ENCODE peak calls at places on chromosomes 5 and 9, in ten cellular contexts. One of them, this sample, is unnamed.

GRCh38 chr9:113187935-113188595 is 33.0 kb downstream of the FKBP15 start:
- DNase-seq in HS-5: peak; percentile 94
- DNase-seq in mesenteric fat pad: no peak
- DNase-seq in amniotic stem cell: peak; percentile 75
- DNase-seq in kidney: peak; percentile 73
- DNase-seq in WERI-Rb-1: no peak
- DNase-seq in endothelial cell: no peak
- DNase-seq in stimulated activated naive CD4-positive, alpha-beta T cell: no peak
- DNase-seq in lower lobe of right lung: peak; percentile 70
- DNase-seq in stromal cell of bone marrow: peak; percentile 91
- DNase-seq in this sample: peak; percentile 93

GRCh38 chr9:88523056-88523455 is 11.9 kb upstream of the NXNL2 start:
- DNase-seq in HS-5: peak; percentile 34
- DNase-seq in mesenteric fat pad: no peak
- DNase-seq in amniotic stem cell: no peak
- DNase-seq in kidney: peak; percentile 24
- DNase-seq in WERI-Rb-1: no peak
- DNase-seq in endothelial cell: no peak
- DNase-seq in stimulated activated naive CD4-positive, alpha-beta T cell: no peak
- DNase-seq in lower lobe of right lung: peak; percentile 9
- DNase-seq in stromal cell of bone marrow: no peak
- DNase-seq in this sample: no peak

GRCh38 chr5:133129192-133129748 is 77.5 kb downstream of the HSPA4 start:
- DNase-seq in HS-5: no peak
- DNase-seq in mesenteric fat pad: peak; percentile 49
- DNase-seq in amniotic stem cell: no peak
- DNase-seq in kidney: no peak
- DNase-seq in WERI-Rb-1: no peak
- DNase-seq in endothelial cell: no peak
- DNase-seq in stimulated activated naive CD4-positive, alpha-beta T cell: no peak
- DNase-seq in lower lobe of right lung: no peak
- DNase-seq in stromal cell of bone marrow: no peak
- DNase-seq in this sample: no peak

GRCh38 chr9:68507098-68507795 is 33.4 kb downstream of the TMEM252 start:
- DNase-seq in HS-5: no peak
- DNase-seq in mesenteric fat pad: no peak
- DNase-seq in amniotic stem cell: no peak
- DNase-seq in kidney: no peak
- DNase-seq in WERI-Rb-1: no peak
- DNase-seq in endothelial cell: no peak
- DNase-seq in stimulated activated naive CD4-positive, alpha-beta T cell: no peak
- DNase-seq in lower lobe of right lung: no peak
- DNase-seq in stromal cell of bone marrow: peak; percentile 15
- DNase-seq in this sample: no peak

GRCh38 chr9:136093995-136094881 is 851 bp downstream of the NACC2 start:
- DNase-seq in HS-5: no peak
- DNase-seq in mesenteric fat pad: no peak
- DNase-seq in amniotic stem cell: no peak
- DNase-seq in kidney: peak; percentile 92
- DNase-seq in WERI-Rb-1: peak; percentile 67
- DNase-seq in endothelial cell: peak; percentile 49
- DNase-seq in stimulated activated naive CD4-positive, alpha-beta T cell: peak; percentile 42
- DNase-seq in lower lobe of right lung: peak; percentile 86
- DNase-seq in stromal cell of bone marrow: peak; percentile 29
- DNase-seq in this sample: no peak

GRCh38 chr5:10595678-10596309 is 31.9 kb downstream of the ANKRD33B start:
- DNase-seq in HS-5: peak; percentile 94
- DNase-seq in mesenteric fat pad: peak; percentile 49
- DNase-seq in amniotic stem cell: peak; percentile 78
- DNase-seq in kidney: no peak
- DNase-seq in WERI-Rb-1: no peak
- DNase-seq in endothelial cell: no peak
- DNase-seq in stimulated activated naive CD4-positive, alpha-beta T cell: no peak
- DNase-seq in lower lobe of right lung: no peak
- DNase-seq in stromal cell of bone marrow: peak; percentile 85
- DNase-seq in this sample: no peak

GRCh38 chr5:115573133-115573532 is 28.6 kb upstream of the FEM1C start:
- DNase-seq in HS-5: peak; percentile 70
- DNase-seq in mesenteric fat pad: no peak
- DNase-seq in amniotic stem cell: no peak
- DNase-seq in kidney: no peak
- DNase-seq in WERI-Rb-1: no peak
- DNase-seq in endothelial cell: no peak
- DNase-seq in stimulated activated naive CD4-positive, alpha-beta T cell: no peak
- DNase-seq in lower lobe of right lung: no peak
- DNase-seq in stromal cell of bone marrow: peak; percentile 12
- DNase-seq in this sample: no peak

GRCh38 chr9:137878146-137878941 is 762 bp downstream of the CACNA1B start:
- DNase-seq in HS-5: no peak
- DNase-seq in mesenteric fat pad: no peak
- DNase-seq in amniotic stem cell: no peak
- DNase-seq in kidney: no peak
- DNase-seq in WERI-Rb-1: peak; percentile 63
- DNase-seq in endothelial cell: peak; percentile 91
- DNase-seq in stimulated activated naive CD4-positive, alpha-beta T cell: no peak
- DNase-seq in lower lobe of right lung: peak; percentile 36
- DNase-seq in stromal cell of bone marrow: no peak
- DNase-seq in this sample: no peak

GRCh38 chr9:36817160-36817834 is 216.8 kb downstream of the PAX5 start:
- DNase-seq in HS-5: no peak
- DNase-seq in mesenteric fat pad: peak; percentile 53
- DNase-seq in amniotic stem cell: no peak
- DNase-seq in kidney: peak; percentile 12
- DNase-seq in WERI-Rb-1: no peak
- DNase-seq in endothelial cell: no peak
- DNase-seq in stimulated activated naive CD4-positive, alpha-beta T cell: no peak
- DNase-seq in lower lobe of right lung: no peak
- DNase-seq in stromal cell of bone marrow: no peak
- DNase-seq in this sample: no peak

GRCh38 chr5:154010660-154011059 is 28.1 kb downstream of the FAM114A2 start:
- DNase-seq in HS-5: no peak
- DNase-seq in mesenteric fat pad: no peak
- DNase-seq in amniotic stem cell: no peak
- DNase-seq in kidney: no peak
- DNase-seq in WERI-Rb-1: no peak
- DNase-seq in endothelial cell: no peak
- DNase-seq in stimulated activated naive CD4-positive, alpha-beta T cell: no peak
- DNase-seq in lower lobe of right lung: no peak
- DNase-seq in stromal cell of bone marrow: no peak
- DNase-seq in this sample: no peak

GRCh38 chr5:132459031-132459982 is 31.3 kb downstream of the IRF1 start:
- DNase-seq in HS-5: no peak
- DNase-seq in mesenteric fat pad: peak; percentile 75
- DNase-seq in amniotic stem cell: no peak
- DNase-seq in kidney: no peak
- DNase-seq in WERI-Rb-1: no peak
- DNase-seq in endothelial cell: no peak
- DNase-seq in stimulated activated naive CD4-positive, alpha-beta T cell: no peak
- DNase-seq in lower lobe of right lung: peak; percentile 80
- DNase-seq in stromal cell of bone marrow: no peak
- DNase-seq in this sample: no peak

GRCh38 chr5:133298447-133298846 is 246.6 kb downstream of the HSPA4 start:
- DNase-seq in HS-5: no peak
- DNase-seq in mesenteric fat pad: no peak
- DNase-seq in amniotic stem cell: no peak
- DNase-seq in kidney: no peak
- DNase-seq in WERI-Rb-1: no peak
- DNase-seq in endothelial cell: no peak
- DNase-seq in stimulated activated naive CD4-positive, alpha-beta T cell: no peak
- DNase-seq in lower lobe of right lung: no peak
- DNase-seq in stromal cell of bone marrow: no peak
- DNase-seq in this sample: no peak

GRCh38 chr5:6759401-6759800 is 46.2 kb downstream of the TENT4A start:
- DNase-seq in HS-5: no peak
- DNase-seq in mesenteric fat pad: no peak
- DNase-seq in amniotic stem cell: no peak
- DNase-seq in kidney: peak; percentile 86
- DNase-seq in WERI-Rb-1: no peak
- DNase-seq in endothelial cell: no peak
- DNase-seq in stimulated activated naive CD4-positive, alpha-beta T cell: no peak
- DNase-seq in lower lobe of right lung: no peak
- DNase-seq in stromal cell of bone marrow: no peak
- DNase-seq in this sample: no peak

GRCh38 chr9:94139672-94140417 is 55.6 kb downstream of the PTPDC1 start:
- DNase-seq in HS-5: peak; percentile 95
- DNase-seq in mesenteric fat pad: no peak
- DNase-seq in amniotic stem cell: peak; percentile 89
- DNase-seq in kidney: peak; percentile 94
- DNase-seq in WERI-Rb-1: peak; percentile 96
- DNase-seq in endothelial cell: no peak
- DNase-seq in stimulated activated naive CD4-positive, alpha-beta T cell: no peak
- DNase-seq in lower lobe of right lung: peak; percentile 75
- DNase-seq in stromal cell of bone marrow: peak; percentile 94
- DNase-seq in this sample: peak; percentile 91

GRCh38 chr9:135582966-135583685 is 21.6 kb downstream of the PAEP start:
- DNase-seq in HS-5: no peak
- DNase-seq in mesenteric fat pad: peak; percentile 79
- DNase-seq in amniotic stem cell: no peak
- DNase-seq in kidney: no peak
- DNase-seq in WERI-Rb-1: no peak
- DNase-seq in endothelial cell: no peak
- DNase-seq in stimulated activated naive CD4-positive, alpha-beta T cell: no peak
- DNase-seq in lower lobe of right lung: no peak
- DNase-seq in stromal cell of bone marrow: no peak
- DNase-seq in this sample: no peak

GRCh38 chr9:6640268-6641072 is 5.1 kb downstream of the GLDC start:
- DNase-seq in HS-5: no peak
- DNase-seq in mesenteric fat pad: no peak
- DNase-seq in amniotic stem cell: no peak
- DNase-seq in kidney: peak; percentile 77
- DNase-seq in WERI-Rb-1: peak; percentile 31
- DNase-seq in endothelial cell: no peak
- DNase-seq in stimulated activated naive CD4-positive, alpha-beta T cell: no peak
- DNase-seq in lower lobe of right lung: no peak
- DNase-seq in stromal cell of bone marrow: no peak
- DNase-seq in this sample: no peak

GRCh38 chr9:136565075-136565721 is 19.4 kb upstream of the NOTCH1 start:
- DNase-seq in HS-5: no peak
- DNase-seq in mesenteric fat pad: no peak
- DNase-seq in amniotic stem cell: no peak
- DNase-seq in kidney: peak; percentile 85
- DNase-seq in WERI-Rb-1: no peak
- DNase-seq in endothelial cell: no peak
- DNase-seq in stimulated activated naive CD4-positive, alpha-beta T cell: no peak
- DNase-seq in lower lobe of right lung: no peak
- DNase-seq in stromal cell of bone marrow: no peak
- DNase-seq in this sample: no peak

GRCh38 chr9:133200631-133201030 is 8.4 kb downstream of the OBP2B start:
- DNase-seq in HS-5: no peak
- DNase-seq in mesenteric fat pad: peak; percentile 65
- DNase-seq in amniotic stem cell: no peak
- DNase-seq in kidney: peak; percentile 56
- DNase-seq in WERI-Rb-1: no peak
- DNase-seq in endothelial cell: no peak
- DNase-seq in stimulated activated naive CD4-positive, alpha-beta T cell: no peak
- DNase-seq in lower lobe of right lung: no peak
- DNase-seq in stromal cell of bone marrow: no peak
- DNase-seq in this sample: no peak

GRCh38 chr5:43309657-43310056 is 3.6 kb downstream of the HMGCS1 start:
- DNase-seq in HS-5: no peak
- DNase-seq in mesenteric fat pad: no peak
- DNase-seq in amniotic stem cell: no peak
- DNase-seq in kidney: no peak
- DNase-seq in WERI-Rb-1: no peak
- DNase-seq in endothelial cell: no peak
- DNase-seq in stimulated activated naive CD4-positive, alpha-beta T cell: no peak
- DNase-seq in lower lobe of right lung: no peak
- DNase-seq in stromal cell of bone marrow: no peak
- DNase-seq in this sample: no peak

GRCh38 chr9:14768561-14769234 is 46.2 kb upstream of the CER1 start:
- DNase-seq in HS-5: peak; percentile 32
- DNase-seq in mesenteric fat pad: no peak
- DNase-seq in amniotic stem cell: peak; percentile 5
- DNase-seq in kidney: no peak
- DNase-seq in WERI-Rb-1: peak; percentile 30
- DNase-seq in endothelial cell: peak; percentile 46
- DNase-seq in stimulated activated naive CD4-positive, alpha-beta T cell: no peak
- DNase-seq in lower lobe of right lung: no peak
- DNase-seq in stromal cell of bone marrow: peak; percentile 38
- DNase-seq in this sample: peak; percentile 22

GRCh38 chr5:168076561-168076991 is 214.9 kb upstream of the WWC1 start:
- DNase-seq in HS-5: no peak
- DNase-seq in mesenteric fat pad: no peak
- DNase-seq in amniotic stem cell: no peak
- DNase-seq in kidney: no peak
- DNase-seq in WERI-Rb-1: peak; percentile 72
- DNase-seq in endothelial cell: peak; percentile 42
- DNase-seq in stimulated activated naive CD4-positive, alpha-beta T cell: no peak
- DNase-seq in lower lobe of right lung: peak; percentile 53
- DNase-seq in stromal cell of bone marrow: no peak
- DNase-seq in this sample: no peak

GRCh38 chr5:141672856-141673813 is 8.9 kb downstream of the ARAP3 start:
- DNase-seq in HS-5: no peak
- DNase-seq in mesenteric fat pad: no peak
- DNase-seq in amniotic stem cell: no peak
- DNase-seq in kidney: no peak
- DNase-seq in WERI-Rb-1: no peak
- DNase-seq in endothelial cell: no peak
- DNase-seq in stimulated activated naive CD4-positive, alpha-beta T cell: no peak
- DNase-seq in lower lobe of right lung: no peak
- DNase-seq in stromal cell of bone marrow: no peak
- DNase-seq in this sample: no peak

GRCh38 chr5:178496219-178496618 is 94.0 kb downstream of the COL23A1 start:
- DNase-seq in HS-5: no peak
- DNase-seq in mesenteric fat pad: peak; percentile 24
- DNase-seq in amniotic stem cell: no peak
- DNase-seq in kidney: no peak
- DNase-seq in WERI-Rb-1: no peak
- DNase-seq in endothelial cell: no peak
- DNase-seq in stimulated activated naive CD4-positive, alpha-beta T cell: no peak
- DNase-seq in lower lobe of right lung: no peak
- DNase-seq in stromal cell of bone marrow: no peak
- DNase-seq in this sample: no peak

GRCh38 chr5:144697847-144698262 is 527.2 kb downstream of the KCTD16 start:
- DNase-seq in HS-5: peak; percentile 98
- DNase-seq in mesenteric fat pad: no peak
- DNase-seq in amniotic stem cell: peak; percentile 94
- DNase-seq in kidney: no peak
- DNase-seq in WERI-Rb-1: no peak
- DNase-seq in endothelial cell: no peak
- DNase-seq in stimulated activated naive CD4-positive, alpha-beta T cell: no peak
- DNase-seq in lower lobe of right lung: no peak
- DNase-seq in stromal cell of bone marrow: peak; percentile 97
- DNase-seq in this sample: peak; percentile 93

GRCh38 chr9:124450241-124450924 is at the start of gene ADGRD2:
- DNase-seq in HS-5: no peak
- DNase-seq in mesenteric fat pad: no peak
- DNase-seq in amniotic stem cell: no peak
- DNase-seq in kidney: no peak
- DNase-seq in WERI-Rb-1: no peak
- DNase-seq in endothelial cell: peak; percentile 47
- DNase-seq in stimulated activated naive CD4-positive, alpha-beta T cell: no peak
- DNase-seq in lower lobe of right lung: no peak
- DNase-seq in stromal cell of bone marrow: no peak
- DNase-seq in this sample: no peak

GRCh38 chr9:72476617-72477375 is 44.6 kb upstream of the TMC1 start:
- DNase-seq in HS-5: peak; percentile 85
- DNase-seq in mesenteric fat pad: no peak
- DNase-seq in amniotic stem cell: no peak
- DNase-seq in kidney: no peak
- DNase-seq in WERI-Rb-1: no peak
- DNase-seq in endothelial cell: no peak
- DNase-seq in stimulated activated naive CD4-positive, alpha-beta T cell: no peak
- DNase-seq in lower lobe of right lung: no peak
- DNase-seq in stromal cell of bone marrow: no peak
- DNase-seq in this sample: peak; percentile 52